ENCODE peak calls at places on chromosome 19, in nine cellular contexts. A is astrocyte; X is neural crest cell; B is epithelial cell of esophagus; S is heart left ventricle; N is fibroblast of mammary gland; I is CD8-positive, alpha-beta T cell; V is tibial artery; M is endothelial cell. C is an unnamed sample.
A peak's percentile ranks its signal among the peaks of the same experiment; 100 is the strongest.

GRCh38 chr19:17405250-17406038 is at the start of gene BST2:
- DNase-seq in B (peak; percentile 15), S (peak; percentile 73), I (no peak), N (no peak), A (peak; percentile 39), X (no peak), M (no peak), V (peak; percentile 60), C (peak; percentile 47)

GRCh38 chr19:11204943-11205349 is 7.6 kb upstream of the KANK2 start:
- DNase-seq in V (peak; percentile 68), I (no peak), X (no peak), M (no peak), B (no peak), A (no peak), N (no peak), S (no peak), C (no peak)

GRCh38 chr19:18634612-18635290 is 2.1 kb upstream of the KLHL26 start:
- DNase-seq in A (no peak), S (no peak), M (no peak), N (no peak), B (peak; percentile 65), X (no peak), V (no peak), I (no peak), C (no peak)

GRCh38 chr19:56294557-56294956 is 20.1 kb downstream of the ZSCAN5A start:
- DNase-seq in X (no peak), V (no peak), M (no peak), S (no peak), I (no peak), B (peak; percentile 98), A (peak; percentile 58), N (peak; percentile 33), C (no peak)

GRCh38 chr19:46678110-46678732 is 17.2 kb upstream of the DACT3 start:
- DNase-seq in M (peak; percentile 31), V (no peak), X (no peak), B (peak; percentile 53), I (peak; percentile 18), S (no peak), N (no peak), A (no peak), C (peak; percentile 25)

GRCh38 chr19:1675633-1676350 is 23.4 kb upstream of the TCF3 start:
- DNase-seq in N (no peak), S (no peak), V (no peak), B (no peak), M (no peak), I (no peak), A (no peak), X (no peak), C (no peak)

GRCh38 chr19:51726049-51726448 is 2.3 kb upstream of the HAS1 start:
- DNase-seq in B (peak; percentile 99), S (no peak), A (peak; percentile 70), N (peak; percentile 93), M (no peak), V (no peak), I (no peak), X (no peak), C (no peak)

GRCh38 chr19:16025108-16026101 is 50.9 kb upstream of the TPM4 start:
- DNase-seq in N (peak; percentile 86), B (peak; percentile 13), A (peak; percentile 14), X (no peak), S (no peak), I (no peak), V (no peak), M (peak; percentile 15), C (no peak)

GRCh38 chr19:51359294-51359693 is 6.9 kb downstream of the ETFB start:
- DNase-seq in A (peak; percentile 90), S (no peak), X (no peak), N (peak; percentile 95), M (no peak), V (no peak), I (no peak), B (peak; percentile 89), C (no peak)

DNA sequence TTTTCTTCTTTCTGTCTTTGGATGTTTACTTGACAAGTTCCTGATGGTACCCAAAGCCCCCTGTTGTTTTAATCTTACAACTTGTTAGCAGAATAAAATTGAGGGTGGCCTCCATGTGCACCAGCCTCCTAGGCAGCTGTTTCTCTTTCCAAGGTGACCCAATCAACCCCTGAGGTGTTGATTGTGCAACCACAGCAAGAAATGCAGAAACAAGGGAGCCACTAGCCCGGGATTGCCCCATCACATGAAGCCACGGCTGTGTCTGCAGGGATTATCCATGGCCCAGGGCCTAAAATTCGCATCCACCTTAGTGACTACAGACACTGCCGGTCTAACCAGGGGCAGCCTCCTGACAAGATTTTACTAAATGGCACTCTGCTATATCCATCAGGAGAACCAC is 14.4 kb downstream of the CEACAM4 start:
- DNase-seq in N (no peak), M (no peak), I (no peak), X (no peak), A (no peak), B (no peak), V (no peak), S (no peak), C (no peak)
- TF ChIP-seq CTCF in N (no peak), M (no peak), I (no peak), X (no peak), A (no peak), B (no peak), V (no peak), S (no peak), C (no peak)

DNA sequence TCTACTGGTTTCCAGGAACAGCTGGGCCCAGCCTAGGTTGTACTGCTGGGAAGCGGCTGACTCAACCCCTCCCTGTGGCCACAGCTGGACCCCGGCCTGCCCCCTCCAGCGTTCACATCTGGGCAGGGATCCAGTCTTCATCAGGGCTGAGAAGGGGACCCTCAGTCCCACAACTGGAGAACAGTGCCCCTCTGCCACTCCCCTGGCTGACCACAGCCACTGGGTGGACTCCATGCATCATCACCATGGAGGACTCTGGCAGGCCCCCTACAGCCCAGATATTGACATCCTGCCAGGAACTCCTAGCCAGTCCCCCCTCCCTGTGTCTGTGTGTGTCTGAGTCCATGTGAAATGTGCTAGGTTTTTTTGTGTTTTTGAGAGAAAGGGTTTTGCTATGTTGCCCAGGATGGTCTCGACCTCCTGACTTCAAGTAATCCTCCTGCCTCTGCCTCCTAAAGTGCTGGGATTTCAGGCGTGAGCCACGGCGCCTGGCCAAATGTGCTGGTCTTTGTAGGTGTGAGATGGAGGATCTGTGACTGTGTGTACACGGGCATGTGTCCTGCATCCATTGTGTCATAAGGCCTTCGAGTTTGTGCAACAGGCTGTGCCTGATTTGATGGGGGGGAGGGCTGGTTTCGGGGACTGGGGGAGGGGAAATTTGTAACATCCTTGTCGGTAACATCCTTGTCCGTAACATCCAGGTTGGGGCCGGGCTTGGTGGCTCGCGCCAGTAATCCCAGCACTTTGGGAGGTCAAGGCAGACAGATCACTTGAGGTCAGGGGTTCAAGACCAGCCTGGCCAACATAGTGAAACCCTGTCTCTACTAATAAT is 4.0 kb upstream of the HOOK2 start:
- DNase-seq in N (peak; percentile 93), V (no peak), S (peak; percentile 78), B (no peak), I (no peak), X (peak; percentile 36), M (peak; percentile 54), A (peak; percentile 77), C (no peak)
- TF ChIP-seq CTCF in N (no peak), V (no peak), S (no peak), B (no peak), I (no peak), X (no peak), M (no peak), A (no peak), C (no peak)

DNA sequence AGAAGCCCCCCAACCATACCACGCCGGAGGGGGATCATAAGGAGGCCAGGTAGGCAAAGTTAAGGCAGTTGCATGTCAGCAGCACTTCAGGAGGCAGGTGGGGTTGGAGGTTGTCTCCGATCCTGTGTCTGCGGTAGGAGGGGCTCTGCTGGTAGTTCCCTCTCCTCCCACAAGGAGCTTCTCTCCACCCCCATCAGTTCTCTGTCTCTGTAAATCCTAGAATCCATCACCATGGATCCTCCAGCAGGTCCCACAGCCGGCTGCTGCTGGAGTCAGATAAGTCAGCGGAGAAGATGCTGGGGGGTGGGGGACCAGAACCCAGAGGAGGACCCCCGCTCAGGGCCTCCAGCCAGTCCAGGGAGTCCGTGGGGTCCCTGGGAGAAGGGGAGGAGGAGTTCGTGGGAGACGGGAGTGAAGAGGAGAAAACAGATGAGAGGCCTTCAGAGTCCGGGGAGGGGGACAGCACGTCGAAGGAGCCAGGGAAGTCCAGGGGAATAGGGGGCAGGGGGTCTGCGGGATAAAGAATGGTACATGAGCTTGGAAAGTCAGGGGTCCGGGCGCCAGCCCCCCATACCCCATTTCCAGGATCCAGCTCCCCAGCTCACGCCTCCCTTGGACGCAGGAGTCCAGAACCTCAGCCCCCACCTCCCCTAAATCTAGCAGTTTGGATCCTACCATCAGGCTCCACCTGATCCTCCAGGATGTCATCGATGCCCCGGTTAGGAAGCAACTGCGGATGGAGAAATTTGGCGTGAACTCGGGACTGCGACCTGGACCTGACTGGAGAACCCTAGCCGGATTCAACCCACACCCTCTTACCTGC is 6.3 kb downstream of the MAMSTR start:
- DNase-seq in X (no peak), V (no peak), M (peak; percentile 34), I (no peak), B (peak; percentile 45), S (no peak), N (no peak), A (no peak), C (no peak)
- TF ChIP-seq CTCF in X (peak; percentile 51), V (no peak), M (no peak), I (peak; percentile 28), B (peak; percentile 44), S (no peak), N (peak; percentile 24), A (no peak), C (no peak)

DNA sequence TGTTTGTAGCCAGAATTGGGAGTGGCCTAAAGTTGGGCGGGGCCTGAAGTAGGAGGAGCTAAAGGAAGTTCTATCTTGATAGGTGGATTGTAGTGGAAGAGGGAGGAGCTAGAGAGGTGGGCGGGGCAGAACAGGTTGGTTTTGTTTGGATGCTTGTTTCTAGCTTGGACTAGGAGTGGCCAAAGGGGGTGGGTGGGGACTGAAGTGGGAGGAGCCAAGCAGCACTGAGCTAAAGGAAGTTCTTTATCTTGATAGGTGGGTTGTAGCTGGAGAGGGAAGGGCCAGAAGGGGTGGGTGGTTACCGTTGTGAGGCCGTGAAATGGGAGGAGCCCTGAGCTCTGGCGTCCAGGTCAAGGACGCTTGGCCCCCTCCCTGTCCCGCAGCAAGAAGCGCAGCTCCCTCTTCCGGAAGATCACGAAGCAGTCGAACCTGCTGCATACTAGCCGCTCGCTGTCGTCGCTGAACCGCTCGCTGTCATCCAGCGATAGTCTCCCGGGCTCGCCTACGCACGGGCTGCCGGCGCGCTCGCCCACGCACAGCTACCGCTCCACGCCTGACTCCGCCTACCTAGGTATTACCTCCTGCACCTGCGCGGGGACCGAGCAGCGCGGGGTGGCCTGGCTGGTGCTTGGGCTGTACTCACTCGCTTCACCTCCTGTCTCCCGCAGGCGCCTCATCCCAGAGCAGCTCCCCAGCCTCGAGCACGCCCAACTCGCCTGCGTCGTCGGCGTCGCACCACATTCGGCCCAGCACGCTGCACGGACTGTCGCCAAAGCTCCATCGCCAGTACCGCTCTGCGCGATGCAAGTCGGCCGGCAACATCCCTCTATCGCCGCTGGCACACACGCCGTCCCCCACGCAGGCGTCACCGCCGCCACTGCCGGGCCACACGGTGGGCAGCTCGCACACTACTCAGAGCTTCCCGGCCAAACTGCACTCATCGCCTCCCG is 8.0 kb downstream of the DNASE2 start:
- DNase-seq in M (no peak), N (peak; percentile 61), B (peak; percentile 95), A (no peak), V (peak; percentile 36), I (no peak), S (no peak), X (no peak), C (peak; percentile 39)
- TF ChIP-seq CTCF in M (no peak), N (no peak), B (peak; percentile 13), A (no peak), V (no peak), I (no peak), S (no peak), X (no peak), C (no peak)

GRCh38 chr19:43101950-43102349 is 19.4 kb upstream of the PSG2 start:
- DNase-seq in I (no peak), S (no peak), B (no peak), V (no peak), X (no peak), N (no peak), M (no peak), A (no peak), C (no peak)
- TF ChIP-seq CTCF in I (no peak), S (no peak), B (no peak), V (no peak), X (no peak), N (no peak), M (no peak), A (no peak), C (no peak)